ENCODE peak calls at places on chromosomes 4 and X, in five cellular contexts. One of them, this sample, is unnamed.

GRCh38 chr4:12124138-12124537 is 695.4 kb upstream of the HS3ST1 start:
- DNase-seq in foreskin fibroblast: no peak
- DNase-seq in heart left ventricle: no peak
- DNase-seq in GM12878: no peak
- DNase-seq in progenitor cell of endocrine pancreas: no peak
- DNase-seq in this sample: no peak

GRCh38 chr4:66911898-66912297 is 633.4 kb downstream of the CENPC start:
- DNase-seq in heart left ventricle: no peak
- DNase-seq in progenitor cell of endocrine pancreas: no peak
- DNase-seq in GM12878: no peak
- DNase-seq in foreskin fibroblast: no peak
- DNase-seq in this sample: no peak

GRCh38 chr4:98794565-98795205 is 134.2 kb downstream of the EIF4E start:
- DNase-seq in progenitor cell of endocrine pancreas: no peak
- DNase-seq in foreskin fibroblast: peak
- DNase-seq in GM12878: no peak
- DNase-seq in heart left ventricle: no peak
- DNase-seq in this sample: no peak

GRCh38 chr4:186948361-186949291 is 225.0 kb upstream of the FAT1 start:
- DNase-seq in foreskin fibroblast: peak
- DNase-seq in GM12878: no peak
- DNase-seq in progenitor cell of endocrine pancreas: no peak
- DNase-seq in heart left ventricle: no peak
- DNase-seq in this sample: no peak

GRCh38 chr4:21512351-21512750 is 436.2 kb downstream of the KCNIP4 start:
- DNase-seq in foreskin fibroblast: peak
- DNase-seq in GM12878: no peak
- DNase-seq in heart left ventricle: no peak
- DNase-seq in progenitor cell of endocrine pancreas: no peak
- DNase-seq in this sample: no peak

GRCh38 chr4:127000846-127001245 is 631.9 kb upstream of the INTU start:
- DNase-seq in progenitor cell of endocrine pancreas: no peak
- DNase-seq in heart left ventricle: no peak
- DNase-seq in foreskin fibroblast: no peak
- DNase-seq in GM12878: no peak
- DNase-seq in this sample: no peak

GRCh38 chr4:2417196-2417764 is 1.2 kb downstream of the ZFYVE28 start:
- DNase-seq in progenitor cell of endocrine pancreas: no peak
- DNase-seq in GM12878: no peak
- DNase-seq in heart left ventricle: no peak
- DNase-seq in foreskin fibroblast: peak
- DNase-seq in this sample: no peak

GRCh38 chr4:100422911-100423310 is 94.9 kb downstream of the EMCN start:
- DNase-seq in progenitor cell of endocrine pancreas: no peak
- DNase-seq in GM12878: no peak
- DNase-seq in foreskin fibroblast: no peak
- DNase-seq in heart left ventricle: no peak
- DNase-seq in this sample: no peak

GRCh38 chrX:28158019-28158777 is 176.9 kb upstream of the DCAF8L1 start:
- DNase-seq in progenitor cell of endocrine pancreas: no peak
- DNase-seq in foreskin fibroblast: no peak
- DNase-seq in GM12878: no peak
- DNase-seq in heart left ventricle: no peak
- DNase-seq in this sample: no peak

GRCh38 chrX:34404386-34405070 is 252.6 kb downstream of the TMEM47 start:
- DNase-seq in GM12878: no peak
- DNase-seq in progenitor cell of endocrine pancreas: no peak
- DNase-seq in heart left ventricle: no peak
- DNase-seq in foreskin fibroblast: peak
- DNase-seq in this sample: no peak

GRCh38 chr4:73653695-73654106 is 33.5 kb upstream of the RASSF6 start:
- DNase-seq in heart left ventricle: no peak
- DNase-seq in progenitor cell of endocrine pancreas: no peak
- DNase-seq in GM12878: peak
- DNase-seq in foreskin fibroblast: peak
- DNase-seq in this sample: peak

GRCh38 chr4:137694138-137694537 is 161.8 kb upstream of the PCDH18 start:
- DNase-seq in progenitor cell of endocrine pancreas: no peak
- DNase-seq in GM12878: no peak
- DNase-seq in foreskin fibroblast: peak
- DNase-seq in heart left ventricle: no peak
- DNase-seq in this sample: no peak

GRCh38 chrX:134002921-134003615 is 17.7 kb upstream of the GPC3 start:
- DNase-seq in progenitor cell of endocrine pancreas: no peak
- DNase-seq in foreskin fibroblast: no peak
- DNase-seq in heart left ventricle: no peak
- DNase-seq in GM12878: no peak
- DNase-seq in this sample: no peak

GRCh38 chrX:14064632-14065432 is 35.1 kb upstream of the GEMIN8 start:
- DNase-seq in GM12878: no peak
- DNase-seq in heart left ventricle: no peak
- DNase-seq in foreskin fibroblast: no peak
- DNase-seq in progenitor cell of endocrine pancreas: no peak
- DNase-seq in this sample: no peak

GRCh38 chr4:15778191-15778741 is at the start of gene CD38:
- DNase-seq in progenitor cell of endocrine pancreas: no peak
- DNase-seq in GM12878: peak
- DNase-seq in heart left ventricle: peak
- DNase-seq in foreskin fibroblast: peak
- DNase-seq in this sample: peak

GRCh38 chrX:116317409-116317808 is 119.0 kb upstream of the SLC6A14 start:
- DNase-seq in foreskin fibroblast: peak
- DNase-seq in heart left ventricle: no peak
- DNase-seq in progenitor cell of endocrine pancreas: no peak
- DNase-seq in GM12878: no peak
- DNase-seq in this sample: no peak

GRCh38 chrX:48919947-48920712 is 1.3 kb upstream of the PIM2 start:
- DNase-seq in foreskin fibroblast: no peak
- DNase-seq in heart left ventricle: no peak
- DNase-seq in GM12878: no peak
- DNase-seq in progenitor cell of endocrine pancreas: no peak
- DNase-seq in this sample: no peak

GRCh38 chrX:81528041-81528440 is 326.1 kb downstream of the SH3BGRL start:
- DNase-seq in GM12878: no peak
- DNase-seq in heart left ventricle: no peak
- DNase-seq in foreskin fibroblast: no peak
- DNase-seq in progenitor cell of endocrine pancreas: no peak
- DNase-seq in this sample: no peak

GRCh38 chrX:107716816-107717700 is 58.5 kb downstream of the TSC22D3 start:
- DNase-seq in GM12878: peak
- DNase-seq in progenitor cell of endocrine pancreas: peak
- DNase-seq in heart left ventricle: peak
- DNase-seq in foreskin fibroblast: peak
- DNase-seq in this sample: peak

GRCh38 chr4:21656832-21657231 is 291.7 kb downstream of the KCNIP4 start:
- DNase-seq in foreskin fibroblast: peak
- DNase-seq in heart left ventricle: no peak
- DNase-seq in progenitor cell of endocrine pancreas: no peak
- DNase-seq in GM12878: no peak
- DNase-seq in this sample: no peak

GRCh38 chr4:71195932-71196331 is 142.9 kb upstream of the SLC4A4 start:
- DNase-seq in GM12878: no peak
- DNase-seq in foreskin fibroblast: no peak
- DNase-seq in progenitor cell of endocrine pancreas: no peak
- DNase-seq in heart left ventricle: no peak
- DNase-seq in this sample: no peak

GRCh38 chrX:153821066-153821465 is 9.3 kb downstream of the PDZD4 start:
- DNase-seq in GM12878: no peak
- DNase-seq in progenitor cell of endocrine pancreas: no peak
- DNase-seq in heart left ventricle: no peak
- DNase-seq in foreskin fibroblast: no peak
- DNase-seq in this sample: no peak

GRCh38 chr4:122514671-122515070 is 58.1 kb upstream of the IL2 start:
- DNase-seq in foreskin fibroblast: no peak
- DNase-seq in heart left ventricle: no peak
- DNase-seq in progenitor cell of endocrine pancreas: no peak
- DNase-seq in GM12878: no peak
- DNase-seq in this sample: no peak

GRCh38 chrX:72120798-72121197 is 10.9 kb downstream of the RTL5 start:
- DNase-seq in progenitor cell of endocrine pancreas: no peak
- DNase-seq in GM12878: no peak
- DNase-seq in heart left ventricle: no peak
- DNase-seq in foreskin fibroblast: peak
- DNase-seq in this sample: no peak

GRCh38 chrX:40544343-40545250 is 36.2 kb upstream of the ATP6AP2 start:
- DNase-seq in GM12878: no peak
- DNase-seq in foreskin fibroblast: peak
- DNase-seq in heart left ventricle: no peak
- DNase-seq in progenitor cell of endocrine pancreas: no peak
- DNase-seq in this sample: no peak

GRCh38 chr4:47032405-47033106 is 1.2 kb downstream of the GABRB1 start:
- DNase-seq in progenitor cell of endocrine pancreas: peak
- DNase-seq in foreskin fibroblast: peak
- DNase-seq in heart left ventricle: peak
- DNase-seq in GM12878: no peak
- DNase-seq in this sample: peak

GRCh38 chr4:184471872-184472539 is 2.3 kb downstream of the IRF2 start:
- DNase-seq in GM12878: no peak
- DNase-seq in heart left ventricle: no peak
- DNase-seq in foreskin fibroblast: peak
- DNase-seq in progenitor cell of endocrine pancreas: no peak
- DNase-seq in this sample: peak
- TF ChIP-seq CTCF in GM12878: peak
- TF ChIP-seq CTCF in heart left ventricle: no peak
- TF ChIP-seq CTCF in foreskin fibroblast: no peak
- TF ChIP-seq CTCF in progenitor cell of endocrine pancreas: no peak
- TF ChIP-seq CTCF in this sample: no peak

GRCh38 chr4:6749340-6750171 is 33.0 kb upstream of the KIAA0232 start:
- DNase-seq in GM12878: no peak
- DNase-seq in foreskin fibroblast: peak
- DNase-seq in heart left ventricle: peak
- DNase-seq in progenitor cell of endocrine pancreas: no peak
- DNase-seq in this sample: no peak
- TF ChIP-seq CTCF in GM12878: no peak
- TF ChIP-seq CTCF in foreskin fibroblast: no peak
- TF ChIP-seq CTCF in heart left ventricle: no peak
- TF ChIP-seq CTCF in progenitor cell of endocrine pancreas: no peak
- TF ChIP-seq CTCF in this sample: no peak

DNA sequence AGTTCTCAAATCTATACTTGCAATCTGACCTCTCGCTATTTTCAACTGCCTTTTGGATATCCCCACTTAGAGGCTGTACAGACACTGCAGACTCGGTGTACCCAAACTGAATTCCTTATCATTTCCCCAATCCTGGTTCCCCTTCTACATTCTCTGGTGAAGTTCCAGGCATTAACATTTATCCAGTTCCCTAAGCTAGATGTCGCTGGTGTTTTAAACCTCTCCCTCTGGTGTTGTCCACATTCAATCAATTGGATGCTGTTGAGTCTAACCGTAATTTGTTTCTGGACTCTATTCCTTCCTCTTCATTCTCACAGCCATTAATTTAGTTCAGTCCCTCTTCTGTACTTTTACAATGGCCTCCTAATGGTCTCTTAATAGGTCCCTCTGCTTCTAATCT is 7.2 kb upstream of the STK26 start:
- DNase-seq in GM12878: no peak
- DNase-seq in progenitor cell of endocrine pancreas: no peak
- DNase-seq in foreskin fibroblast: peak
- DNase-seq in heart left ventricle: no peak
- DNase-seq in this sample: no peak
- TF ChIP-seq CTCF in GM12878: no peak
- TF ChIP-seq CTCF in progenitor cell of endocrine pancreas: no peak
- TF ChIP-seq CTCF in foreskin fibroblast: no peak
- TF ChIP-seq CTCF in heart left ventricle: no peak
- TF ChIP-seq CTCF in this sample: no peak

GRCh38 chrX:119288890-119289393 is 52.9 kb downstream of the PGRMC1 start:
- DNase-seq in GM12878: no peak
- DNase-seq in heart left ventricle: no peak
- DNase-seq in progenitor cell of endocrine pancreas: no peak
- DNase-seq in foreskin fibroblast: no peak
- DNase-seq in this sample: no peak
- TF ChIP-seq CTCF in GM12878: no peak
- TF ChIP-seq CTCF in heart left ventricle: no peak
- TF ChIP-seq CTCF in progenitor cell of endocrine pancreas: no peak
- TF ChIP-seq CTCF in foreskin fibroblast: no peak
- TF ChIP-seq CTCF in this sample: no peak

GRCh38 chr4:179164642-179165338 is 1722.6 kb upstream of the AGA start:
- DNase-seq in GM12878: no peak
- DNase-seq in progenitor cell of endocrine pancreas: no peak
- DNase-seq in foreskin fibroblast: no peak
- DNase-seq in heart left ventricle: no peak
- DNase-seq in this sample: no peak
- TF ChIP-seq CTCF in GM12878: no peak
- TF ChIP-seq CTCF in progenitor cell of endocrine pancreas: no peak
- TF ChIP-seq CTCF in foreskin fibroblast: no peak
- TF ChIP-seq CTCF in heart left ventricle: no peak
- TF ChIP-seq CTCF in this sample: no peak

DNA sequence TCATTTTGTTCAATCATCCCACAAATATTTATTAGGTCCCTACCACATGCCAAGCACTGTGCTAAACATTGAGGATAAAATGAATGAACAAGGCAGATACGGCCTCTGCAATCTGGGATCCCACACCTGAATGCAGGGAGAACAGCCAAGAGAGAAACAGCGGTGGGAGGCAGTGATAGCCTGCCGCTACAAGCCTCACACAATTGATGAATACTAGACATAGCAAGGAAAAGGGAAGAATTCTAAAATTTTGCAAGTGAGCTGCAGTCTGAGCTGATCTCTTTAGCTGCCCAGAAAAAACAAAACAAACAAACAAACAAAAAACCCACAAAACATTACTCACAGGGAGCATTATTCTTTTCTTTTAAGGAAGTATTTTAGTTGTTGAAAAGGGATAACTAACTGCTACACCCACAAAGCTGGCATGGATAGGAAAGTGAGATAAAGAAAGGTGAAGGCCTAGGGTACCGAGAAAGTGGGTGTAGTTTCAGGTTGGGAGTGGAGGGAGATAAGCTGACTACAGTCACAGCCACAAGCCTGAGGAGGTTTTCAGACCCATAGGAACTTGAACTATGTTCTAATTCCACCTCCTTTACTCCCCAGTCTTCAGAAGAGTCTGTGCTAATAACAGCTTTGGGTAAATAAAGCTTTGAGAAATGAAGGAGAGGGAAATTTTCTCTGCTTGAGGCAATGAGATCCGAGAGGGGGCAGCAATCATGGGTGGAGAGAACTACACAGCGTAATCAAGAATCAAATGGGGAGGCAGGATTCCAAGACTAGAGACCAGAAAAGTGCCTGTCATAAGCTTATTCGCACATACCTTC is 85.4 kb downstream of the SH3RF1 start:
- DNase-seq in progenitor cell of endocrine pancreas: no peak
- DNase-seq in GM12878: no peak
- DNase-seq in heart left ventricle: no peak
- DNase-seq in foreskin fibroblast: peak
- DNase-seq in this sample: no peak
- TF ChIP-seq CTCF in progenitor cell of endocrine pancreas: no peak
- TF ChIP-seq CTCF in GM12878: no peak
- TF ChIP-seq CTCF in heart left ventricle: no peak
- TF ChIP-seq CTCF in foreskin fibroblast: no peak
- TF ChIP-seq CTCF in this sample: no peak